ENCODE peak calls at places on chromosome 9, in ten cellular contexts. A is cardiac muscle cell; U is prostate gland; W is tibial nerve; O is WERI-Rb-1; X is ovary; H is upper lobe of right lung; Y is gastrocnemius medialis; M is CD8-positive, alpha-beta T cell; G is esophagus squamous epithelium. T is an unnamed sample.

GRCh38 chr9:130461218-130461630 is 16.5 kb downstream of the ASS1 start:
- DNase-seq in W (no peak), G (no peak), U (peak; percentile 28), A (peak; percentile 78), H (peak; percentile 80), Y (peak; percentile 35), O (peak; percentile 75), M (peak; percentile 48), X (peak; percentile 46), T (peak; percentile 48)

GRCh38 chr9:35756743-35757526 is 2.9 kb upstream of the MSMP start:
- DNase-seq in W (no peak), O (peak; percentile 68), G (no peak), U (peak; percentile 44), M (peak; percentile 49), H (peak; percentile 91), A (peak; percentile 64), X (peak; percentile 73), Y (peak; percentile 49), T (peak; percentile 84)

GRCh38 chr9:118659011-118659410 is 710.2 kb downstream of the BRINP1 start:
- DNase-seq in O (no peak), X (no peak), Y (no peak), U (no peak), M (no peak), W (no peak), G (no peak), A (no peak), H (no peak), T (no peak)

GRCh38 chr9:23850242-23851023 is 24.4 kb upstream of the ELAVL2 start:
- DNase-seq in O (peak; percentile 46), M (no peak), Y (no peak), H (no peak), W (no peak), U (no peak), G (no peak), A (peak; percentile 78), X (no peak), T (no peak)

GRCh38 chr9:109471994-109472393 is 26.1 kb downstream of the PTPN3 start:
- DNase-seq in G (no peak), O (no peak), Y (no peak), W (no peak), H (no peak), U (no peak), M (no peak), A (no peak), X (no peak), T (no peak)

GRCh38 chr9:123689701-123690428 is 240.1 kb downstream of the DENND1A start:
- DNase-seq in W (no peak), O (no peak), M (no peak), G (no peak), U (no peak), A (no peak), Y (peak; percentile 48), X (no peak), H (no peak), T (no peak)

GRCh38 chr9:110192531-110193326 is 15.2 kb downstream of the C9orf152 start:
- DNase-seq in W (no peak), A (no peak), X (peak; percentile 33), G (no peak), O (no peak), M (no peak), Y (no peak), H (no peak), U (no peak), T (no peak)

GRCh38 chr9:94821098-94821930 is 94.8 kb downstream of the AOPEP start:
- DNase-seq in M (no peak), U (no peak), H (no peak), G (no peak), A (no peak), O (no peak), Y (no peak), X (no peak), W (no peak), T (peak; percentile 32)

GRCh38 chr9:8188720-8189407 is 389.3 kb upstream of the DMAC1 start:
- DNase-seq in G (no peak), M (no peak), H (no peak), X (no peak), Y (no peak), A (no peak), O (no peak), U (no peak), W (no peak), T (no peak)

GRCh38 chr9:89519393-89519805 is 21.5 kb upstream of the SEMA4D start:
- DNase-seq in X (no peak), W (no peak), Y (peak; percentile 83), O (no peak), U (no peak), G (no peak), M (no peak), A (no peak), H (no peak), T (no peak)

GRCh38 chr9:121261107-121261460 is 6.9 kb upstream of the GSN start:
- DNase-seq in H (no peak), W (no peak), U (no peak), Y (no peak), M (no peak), A (no peak), G (no peak), X (no peak), O (peak; percentile 73), T (no peak)

DNA sequence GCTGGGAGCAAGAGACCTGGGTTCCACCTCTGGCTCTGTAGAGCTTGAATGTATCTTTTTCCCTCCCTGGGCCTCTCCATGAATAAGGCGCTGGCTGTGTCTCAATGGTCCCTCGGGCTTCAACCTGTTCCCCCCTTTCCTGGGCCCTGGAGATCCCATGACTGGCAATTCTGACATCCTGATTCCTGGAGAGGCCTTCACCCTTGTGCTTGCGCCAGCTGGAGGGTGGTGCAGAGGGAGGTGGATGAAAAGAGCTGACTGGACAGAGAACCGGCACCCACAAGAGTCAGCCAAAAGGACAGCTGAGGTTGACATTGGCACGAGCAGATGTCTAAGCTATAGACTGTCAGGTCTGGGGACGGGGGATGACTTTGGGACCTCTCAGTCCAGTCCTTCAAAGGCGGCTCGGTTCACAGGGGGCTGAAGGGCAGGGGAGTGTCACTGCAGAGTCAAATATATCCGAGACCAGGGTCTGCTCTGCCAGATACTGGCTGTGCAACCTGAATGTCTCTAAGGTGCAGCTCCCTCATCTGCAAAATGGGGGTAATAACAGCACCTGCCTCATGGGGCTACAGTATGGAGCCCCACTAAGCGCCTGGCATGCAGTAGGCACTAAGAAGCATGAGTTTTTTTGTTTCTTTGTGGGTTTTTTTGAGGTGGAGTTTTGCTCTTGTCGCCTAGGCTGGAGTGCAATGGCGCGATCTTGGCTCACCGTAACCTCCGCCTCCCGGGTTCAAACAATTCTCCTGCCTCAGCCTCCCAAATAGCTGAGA is 13.8 kb downstream of the DNM1 start:
- DNase-seq in U (no peak), W (no peak), Y (peak; percentile 31), M (no peak), X (no peak), A (no peak), O (no peak), H (peak; percentile 56), G (no peak), T (no peak)
- TF ChIP-seq CTCF in U (no peak), W (no peak), Y (no peak), M (no peak), X (no peak), A (no peak), O (no peak), H (no peak), G (no peak), T (no peak)

GRCh38 chr9:73152953-73153352 is 1.3 kb downstream of the ANXA1 start:
- DNase-seq in X (no peak), U (no peak), M (no peak), A (no peak), Y (no peak), G (no peak), O (no peak), H (no peak), W (no peak), T (peak; percentile 15)
- H3K4me3 ChIP-seq in X (peak overlapping the region; percentile 38), U (peak overlapping the region; percentile 47), M (peak overlapping the region; percentile 39), A (no peak overlapping the region), Y (peak overlapping the region; percentile 46), G (peak overlapping the region; percentile 65), O (no peak overlapping the region), H (peak overlapping the region; percentile 58), W (peak overlapping the region; percentile 61), T (no peak overlapping the region)

DNA sequence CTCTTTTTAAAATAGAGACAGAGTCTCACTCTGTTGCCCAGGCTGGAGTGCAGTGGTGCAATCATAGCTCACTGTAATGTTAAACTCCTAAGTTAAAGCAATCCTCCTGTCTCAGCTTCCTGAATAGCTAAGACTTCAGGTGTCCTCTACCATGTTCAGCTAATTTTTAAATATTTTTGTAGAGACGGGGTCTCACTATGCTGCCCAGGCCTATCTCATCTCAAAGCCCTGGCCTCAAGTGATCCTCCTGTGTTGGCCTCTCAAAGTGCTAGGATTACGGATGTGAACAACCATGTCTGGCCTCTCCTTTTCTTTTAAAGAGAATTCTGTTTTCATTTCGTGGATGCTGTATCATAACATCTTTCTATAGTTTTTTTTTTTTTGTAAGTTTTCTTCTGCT is 11.7 kb downstream of the STX17 start:
- DNase-seq in X (no peak), U (no peak), G (no peak), Y (no peak), W (no peak), O (no peak), H (no peak), M (no peak), A (no peak), T (no peak)
- H3K36me3 ChIP-seq in X (no peaks in the 10 kb centered on the region), U (no peaks in the 10 kb centered on the region), G (peaks cover 79% of the 10 kb centered on the region), Y (peaks cover 42% of the 10 kb centered on the region), W (no peaks in the 10 kb centered on the region), O (peaks cover 35% of the 10 kb centered on the region), H (peaks cover 67% of the 10 kb centered on the region), M (peaks cover 22% of the 10 kb centered on the region), A (peaks cover 26% of the 10 kb centered on the region), T (peaks cover 6% of the 10 kb centered on the region)

GRCh38 chr9:5073701-5074100 is 88.6 kb downstream of the JAK2 start:
- DNase-seq in X (no peak), H (no peak), M (no peak), G (no peak), W (no peak), Y (no peak), U (no peak), A (no peak), O (no peak), T (no peak)
- TF ChIP-seq CTCF in X (no peak), H (no peak), M (no peak), G (no peak), W (no peak), Y (no peak), U (no peak), A (no peak), O (no peak), T (peak; percentile 15)

GRCh38 chr9:14203366-14204056 is 110.4 kb downstream of the NFIB start:
- DNase-seq in Y (peak; percentile 78), H (peak; percentile 67), G (no peak), W (no peak), M (no peak), O (no peak), X (peak; percentile 59), U (peak; percentile 61), A (no peak), T (no peak)

GRCh38 chr9:14193338-14193980 is 120.5 kb downstream of the NFIB start:
- DNase-seq in H (no peak), A (no peak), U (no peak), O (no peak), W (no peak), X (no peak), Y (no peak), M (no peak), G (no peak), T (no peak)

GRCh38 chr9:14198049-14198448 is 115.9 kb downstream of the NFIB start:
- DNase-seq in A (no peak), W (no peak), M (no peak), U (no peak), Y (no peak), O (no peak), X (no peak), G (no peak), H (no peak), T (no peak)

GRCh38 chr9:14197459-14197858 is 116.5 kb downstream of the NFIB start:
- DNase-seq in Y (no peak), M (no peak), O (no peak), H (no peak), G (no peak), A (no peak), U (no peak), W (no peak), X (no peak), T (no peak)

GRCh38 chr9:14198544-14199510 is 115.1 kb downstream of the NFIB start:
- DNase-seq in M (no peak), A (no peak), H (no peak), O (peak; percentile 30), U (peak; percentile 83), G (no peak), X (peak; percentile 65), Y (peak; percentile 87), W (peak; percentile 38), T (no peak)
- H3K4me3 ChIP-seq in M (no peak overlapping the region), A (no peak overlapping the region), H (no peak overlapping the region), O (no peak overlapping the region), U (no peak overlapping the region), G (no peak overlapping the region), X (no peak overlapping the region), Y (peak overlapping the region; percentile 25), W (no peak overlapping the region), T (no peak overlapping the region)

T was measured in GM06990.